ENCODE peak calls at places on chromosomes 3 and 15, in six cellular contexts. C, A, J, K, H and G are unnamed samples.

GRCh38 chr15:88331291-88331690 is 74.8 kb upstream of the NTRK3 start:
- DNase-seq in A (no peak), J (no peak), H (peak), C (peak), K (peak), G (no peak)

GRCh38 chr3:46908986-46909534 is 31.5 kb downstream of the PTH1R start:
- DNase-seq in K (no peak), A (no peak), J (no peak), C (no peak), H (no peak), G (peak)

GRCh38 chr3:27889745-27890144 is 167.6 kb upstream of the EOMES start:
- DNase-seq in K (no peak), H (no peak), A (no peak), J (no peak), C (no peak), G (no peak)

GRCh38 chr3:23808525-23808924 is 2.8 kb downstream of the UBE2E1 start:
- DNase-seq in H (no peak), J (no peak), K (no peak), C (no peak), A (no peak), G (no peak)

GRCh38 chr15:25852696-25853524 is 10.2 kb downstream of the ATP10A start:
- DNase-seq in C (no peak), J (peak), A (no peak), H (no peak), K (no peak), G (no peak)

GRCh38 chr3:64620020-64620419 is 67.8 kb downstream of the ADAMTS9 start:
- DNase-seq in J (no peak), A (no peak), H (no peak), K (no peak), C (no peak), G (no peak)

GRCh38 chr15:51853987-51854386 is 24.5 kb downstream of the TMOD3 start:
- DNase-seq in J (no peak), H (no peak), K (no peak), A (no peak), C (no peak), G (no peak)

GRCh38 chr3:108118038-108118727 is 27.4 kb upstream of the CD47 start:
- DNase-seq in A (no peak), H (no peak), J (no peak), C (no peak), K (no peak), G (no peak)

GRCh38 chr3:66822059-66823009 is 175.8 kb upstream of the KBTBD8 start:
- DNase-seq in J (no peak), K (no peak), C (peak), H (peak), A (peak), G (peak)

GRCh38 chr3:88671594-88671993 is 435.8 kb upstream of the EPHA3 start:
- DNase-seq in H (no peak), K (no peak), C (no peak), A (no peak), J (no peak), G (no peak)

GRCh38 chr3:88678747-88679146 is 428.7 kb upstream of the EPHA3 start:
- DNase-seq in J (peak), A (no peak), K (no peak), C (no peak), H (no peak), G (no peak)

GRCh38 chr3:88677311-88677710 is 430.1 kb upstream of the EPHA3 start:
- DNase-seq in J (no peak), A (no peak), C (no peak), H (no peak), K (no peak), G (no peak)
- H3K4me3 ChIP-seq in J (no peak), A (no peak), C (no peak), H (no peak), K (no peak), G (no peak)

GRCh38 chr15:37109151-37109912 is 9.0 kb upstream of the MEIS2 start:
- DNase-seq in C (no peak), J (no peak), K (no peak), A (no peak), H (no peak), G (no peak)

GRCh38 chr15:37107071-37107753 is 6.9 kb upstream of the MEIS2 start:
- DNase-seq in K (no peak), A (no peak), H (no peak), J (no peak), C (no peak), G (no peak)

GRCh38 chr15:37106490-37107001 is 6.2 kb upstream of the MEIS2 start:
- DNase-seq in C (no peak), H (no peak), J (no peak), K (no peak), A (no peak), G (peak)

GRCh38 chr15:37108725-37109124 is 8.4 kb upstream of the MEIS2 start:
- DNase-seq in J (no peak), H (no peak), A (no peak), K (no peak), C (no peak), G (no peak)

GRCh38 chr15:37107754-37108724 is 7.7 kb upstream of the MEIS2 start:
- DNase-seq in A (no peak), K (no peak), C (no peak), J (no peak), H (no peak), G (no peak)
- H3K27ac ChIP-seq in A (no peak), K (peak), C (no peak), J (no peak), H (no peak), G (peak)

GRCh38 chr3:172213168-172213567 is 173.8 kb downstream of the FNDC3B start:
- DNase-seq in C (peak), K (no peak), H (no peak), A (no peak), J (no peak), G (no peak)
- H3K4me3 ChIP-seq in C (no peak), K (no peak), H (no peak), A (no peak), J (no peak), G (no peak)

DNA sequence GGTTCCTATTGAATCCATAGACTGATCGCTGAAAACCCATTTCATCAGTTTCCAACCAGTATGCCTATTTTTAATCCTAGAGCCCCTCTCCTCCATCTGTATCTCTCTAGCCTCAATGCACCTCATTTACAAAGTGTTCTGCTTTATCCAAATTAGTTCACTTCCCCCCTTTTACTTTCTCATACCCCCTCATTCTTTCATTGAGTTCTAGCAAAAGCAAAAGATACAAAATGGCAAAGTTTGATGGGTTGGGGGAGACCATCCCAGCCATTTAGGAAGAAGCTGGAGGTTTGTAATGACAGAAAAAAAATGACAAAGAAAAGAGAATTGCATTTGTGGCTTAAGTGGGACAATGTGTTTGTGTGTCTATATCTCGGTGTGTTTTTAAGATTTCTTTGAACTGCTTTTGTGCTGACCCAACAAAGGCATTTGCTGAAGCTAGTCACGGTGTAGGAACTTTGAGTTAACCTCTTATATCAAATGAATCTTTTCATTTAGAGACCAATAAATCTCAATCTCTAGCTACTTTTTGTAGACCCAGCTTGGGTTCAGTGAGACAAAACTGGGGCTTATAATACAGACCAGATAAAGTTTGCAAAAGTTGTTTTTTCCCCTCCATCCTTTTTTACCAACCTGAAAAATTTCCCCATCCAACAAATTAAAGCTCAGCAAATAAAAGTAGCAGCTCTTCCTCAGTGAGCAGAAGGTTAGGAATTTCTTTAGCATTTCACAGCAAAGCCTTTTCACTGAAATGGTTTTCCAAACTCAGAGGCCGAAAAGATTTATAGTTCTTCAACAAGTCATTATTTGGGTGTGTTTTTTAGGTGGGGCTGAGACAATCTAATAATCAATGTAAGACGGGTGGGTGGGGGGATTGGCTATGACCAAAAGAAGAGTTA is 18.8 kb downstream of the NR2F2 start:
- DNase-seq in J (no peak), C (peak), H (no peak), K (no peak), A (no peak), G (no peak)
- H3K27ac ChIP-seq in J (peak), C (peak), H (no peak), K (peak), A (peak), G (no peak)

GRCh38 chr15:99487337-99487730 is 78.5 kb upstream of the MEF2A start:
- DNase-seq in K (no peak), C (no peak), J (peak), A (no peak), H (no peak), G (no peak)
- H3K4me3 ChIP-seq in K (no peak), C (no peak), J (peak), A (peak), H (peak), G (no peak)

GRCh38 chr3:16369247-16369646 is 104.2 kb downstream of the OXNAD1 start:
- DNase-seq in C (no peak), A (no peak), K (no peak), J (no peak), H (no peak), G (no peak)
- H3K27ac ChIP-seq in C (no peak), A (peak), K (peak), J (no peak), H (no peak), G (no peak)

GRCh38 chr3:190169243-190169642 is 48.5 kb upstream of the P3H2 start:
- DNase-seq in H (no peak), K (no peak), A (no peak), C (no peak), J (no peak), G (no peak)
- H3K4me3 ChIP-seq in H (no peak), K (no peak), A (no peak), C (no peak), J (no peak), G (no peak)

DNA sequence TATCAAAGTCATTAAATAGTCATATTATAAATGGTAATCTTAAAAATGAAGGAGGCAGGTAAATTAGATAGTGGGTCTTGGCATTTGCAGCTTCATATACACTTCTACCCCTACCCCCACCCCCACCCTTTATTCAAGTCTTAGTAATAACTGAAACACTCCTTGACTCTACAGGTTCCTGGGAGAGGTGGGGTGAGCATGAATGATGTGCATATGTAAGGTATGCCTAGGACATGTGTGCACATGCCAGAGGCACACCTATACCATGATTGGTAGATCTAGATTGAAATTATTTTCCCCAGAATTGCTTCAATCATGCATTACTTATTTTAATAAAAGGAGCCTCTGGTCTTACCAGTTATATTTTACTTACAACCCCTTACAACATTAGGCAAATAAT is 40.2 kb upstream of the PDCD6IP start:
- DNase-seq in A (no peak), K (no peak), J (no peak), H (no peak), C (no peak), G (no peak)
- H3K27ac ChIP-seq in A (no peak), K (no peak), J (no peak), H (no peak), C (no peak), G (no peak)

GRCh38 chr15:58369956-58370355 is 61.8 kb upstream of the LIPC start:
- DNase-seq in H (no peak), C (no peak), A (no peak), K (no peak), J (no peak), G (no peak)

GRCh38 chr15:58374147-58374546 is 57.6 kb upstream of the LIPC start:
- DNase-seq in A (no peak), K (no peak), C (no peak), J (no peak), H (no peak), G (no peak)

DNA sequence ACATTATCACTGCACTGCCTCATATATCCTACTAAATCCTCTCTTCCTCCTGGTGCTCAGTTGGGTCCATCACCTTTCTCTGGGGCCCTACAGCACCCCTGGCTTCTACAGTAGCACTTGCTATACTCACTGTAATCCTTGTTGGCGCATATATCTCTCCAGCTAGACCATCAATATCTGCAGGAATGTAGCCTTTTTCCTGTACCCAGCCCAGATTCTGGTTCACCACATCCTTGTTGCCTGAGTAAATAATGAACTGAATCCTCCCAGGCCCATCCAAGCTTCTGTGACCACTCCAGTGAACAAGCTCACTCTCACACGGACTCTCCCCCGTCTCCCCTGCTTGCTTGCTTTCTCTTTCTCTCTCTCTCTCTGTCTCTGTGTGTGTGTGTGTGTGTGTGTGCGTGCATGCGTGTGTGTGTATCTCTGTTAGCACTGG is 62.5 kb upstream of the LIPC start:
- DNase-seq in H (no peak), C (peak), A (no peak), J (no peak), K (no peak), G (no peak)
- H3K4me3 ChIP-seq in H (no peak), C (peak), A (no peak), J (no peak), K (no peak), G (no peak)